ENCODE peak calls at places on chromosome 1, in ten cellular contexts. G is osteoblast, Z is adrenal gland, C is cardiac muscle cell, K is HL-60, W is left ventricle myocardium inferior, L is kidney, X is MM.1S, M is IMR-90, Q is Calu3. D is an unnamed sample.

GRCh38 chr1:201498621-201499020 is 8.3 kb downstream of the CSRP1 start:
- DNase-seq in G (no peak), Z (no peak), C (no peak), K (no peak), W (no peak), L (no peak), X (no peak), M (no peak), Q (no peak), D (no peak)

GRCh38 chr1:53992085-53992874 is 25.7 kb downstream of the LDLRAD1 start:
- DNase-seq in G (no peak), Z (peak), C (peak), K (no peak), W (no peak), L (no peak), X (no peak), M (no peak), Q (no peak), D (no peak)

GRCh38 chr1:177640687-177641086 is 329.2 kb downstream of the SEC16B start:
- DNase-seq in G (no peak), Z (no peak), C (no peak), K (no peak), W (no peak), L (no peak), X (no peak), M (no peak), Q (no peak), D (no peak)

GRCh38 chr1:154992721-154993571 is 440 bp upstream of the LENEP start:
- DNase-seq in G (peak), Z (no peak), C (no peak), K (no peak), W (no peak), L (peak), X (peak), M (peak), Q (peak), D (peak)

GRCh38 chr1:108045370-108045950 is 80.5 kb upstream of the VAV3 start:
- DNase-seq in G (no peak), Z (no peak), C (peak), K (no peak), W (no peak), L (no peak), X (no peak), M (no peak), Q (no peak), D (no peak)

GRCh38 chr1:10793129-10793651 is 3.3 kb downstream of the CASZ1 start:
- DNase-seq in G (peak), Z (no peak), C (no peak), K (no peak), W (no peak), L (no peak), X (no peak), M (no peak), Q (peak), D (no peak)

GRCh38 chr1:48000883-48001282 is 3.7 kb upstream of the TRABD2B start:
- DNase-seq in G (no peak), Z (peak), C (no peak), K (no peak), W (no peak), L (peak), X (no peak), M (no peak), Q (no peak), D (no peak)

GRCh38 chr1:245322673-245323072 is 167.9 kb downstream of the KIF26B start:
- DNase-seq in G (no peak), Z (no peak), C (no peak), K (no peak), W (no peak), L (no peak), X (no peak), M (no peak), Q (no peak), D (no peak)

GRCh38 chr1:231487019-231487418 is 41.5 kb upstream of the TSNAX start:
- DNase-seq in G (no peak), Z (no peak), C (no peak), K (no peak), W (no peak), L (no peak), X (no peak), M (peak), Q (no peak), D (no peak)

GRCh38 chr1:34175737-34176136 is 970 bp upstream of the C1orf94 start:
- DNase-seq in G (no peak), Z (no peak), C (no peak), K (no peak), W (no peak), L (no peak), X (no peak), M (no peak), Q (no peak), D (no peak)

GRCh38 chr1:34178072-34178471 is 1.4 kb downstream of the C1orf94 start:
- DNase-seq in G (no peak), Z (no peak), C (peak), K (no peak), W (no peak), L (no peak), X (no peak), M (no peak), Q (no peak), D (no peak)

DNA sequence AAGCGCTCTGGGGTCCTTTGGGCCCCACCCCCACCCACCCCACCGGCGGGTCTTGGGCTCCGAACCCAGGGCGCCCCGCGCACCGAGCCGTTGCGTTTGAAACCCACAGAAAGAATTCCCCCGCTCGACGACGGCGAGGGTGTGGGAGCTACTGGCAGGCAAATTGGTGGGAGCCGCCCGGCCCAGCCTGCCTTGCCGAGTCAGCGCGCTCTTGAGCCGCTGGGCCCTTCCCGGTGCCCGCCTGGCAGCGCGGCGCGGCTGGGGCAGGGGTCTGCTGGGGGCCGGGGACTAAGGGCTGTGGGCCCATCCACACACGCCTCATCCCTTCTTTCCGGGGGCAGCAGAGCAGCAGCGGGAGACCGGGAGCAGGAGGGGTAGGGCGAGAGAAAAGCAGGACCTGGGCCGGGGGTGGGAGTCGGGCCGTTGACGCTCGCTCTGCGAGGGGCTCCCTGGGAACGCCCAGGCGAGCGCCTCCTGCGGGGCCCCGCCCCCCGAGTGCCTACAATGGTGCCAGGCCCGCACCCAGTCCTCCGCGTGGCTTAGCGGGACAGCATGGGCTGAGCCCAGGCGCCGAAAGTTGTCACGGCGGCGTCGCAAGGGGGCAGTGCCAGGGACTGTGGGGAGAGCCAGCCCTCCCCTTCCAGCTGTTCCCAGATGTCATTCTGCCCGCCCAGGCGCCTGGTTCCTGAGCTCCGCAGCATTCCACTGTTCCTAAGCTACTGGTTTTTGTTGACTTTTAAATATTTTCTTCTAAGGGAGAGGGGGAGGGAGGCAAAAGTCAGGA is at the start of gene C1orf94:
- DNase-seq in G (no peak), Z (no peak), C (no peak), K (no peak), W (no peak), L (no peak), X (no peak), M (no peak), Q (no peak), D (no peak)
- TF ChIP-seq CTCF in G (no peak), Z (no peak), C (no peak), K (no peak), W (no peak), L (no peak), X (no peak), M (no peak), Q (no peak), D (no peak)

GRCh38 chr1:86753700-86754099 is 49.3 kb downstream of the SH3GLB1 start:
- DNase-seq in G (no peak), Z (no peak), C (peak), K (no peak), W (no peak), L (no peak), X (peak), M (peak), Q (no peak), D (no peak)
- TF ChIP-seq CTCF in G (no peak), Z (no peak), C (no peak), K (no peak), W (no peak), L (no peak), X (peak), M (no peak), Q (no peak), D (no peak)

GRCh38 chr1:109978761-109979488 is 5.6 kb upstream of the AHCYL1 start:
- DNase-seq in G (no peak), Z (peak), C (no peak), K (no peak), W (no peak), L (no peak), X (no peak), M (peak), Q (no peak), D (no peak)

GRCh38 chr1:109981128-109981379 is 3.5 kb upstream of the AHCYL1 start:
- DNase-seq in G (no peak), Z (no peak), C (no peak), K (no peak), W (no peak), L (no peak), X (no peak), M (no peak), Q (no peak), D (no peak)

GRCh38 chr1:109979489-109980091 is 5.0 kb upstream of the AHCYL1 start:
- DNase-seq in G (peak), Z (peak), C (no peak), K (no peak), W (no peak), L (no peak), X (no peak), M (peak), Q (no peak), D (peak)

GRCh38 chr1:109977657-109978378 is 6.7 kb upstream of the AHCYL1 start:
- DNase-seq in G (no peak), Z (no peak), C (no peak), K (no peak), W (peak), L (no peak), X (no peak), M (no peak), Q (no peak), D (peak)

GRCh38 chr1:109980324-109981127 is 4.0 kb upstream of the AHCYL1 start:
- DNase-seq in G (no peak), Z (no peak), C (peak), K (peak), W (no peak), L (no peak), X (no peak), M (no peak), Q (peak), D (no peak)
- TF ChIP-seq CTCF in G (peak), Z (peak), C (peak), K (no peak), W (peak), L (peak), X (peak), M (peak), Q (peak), D (peak)

DNA sequence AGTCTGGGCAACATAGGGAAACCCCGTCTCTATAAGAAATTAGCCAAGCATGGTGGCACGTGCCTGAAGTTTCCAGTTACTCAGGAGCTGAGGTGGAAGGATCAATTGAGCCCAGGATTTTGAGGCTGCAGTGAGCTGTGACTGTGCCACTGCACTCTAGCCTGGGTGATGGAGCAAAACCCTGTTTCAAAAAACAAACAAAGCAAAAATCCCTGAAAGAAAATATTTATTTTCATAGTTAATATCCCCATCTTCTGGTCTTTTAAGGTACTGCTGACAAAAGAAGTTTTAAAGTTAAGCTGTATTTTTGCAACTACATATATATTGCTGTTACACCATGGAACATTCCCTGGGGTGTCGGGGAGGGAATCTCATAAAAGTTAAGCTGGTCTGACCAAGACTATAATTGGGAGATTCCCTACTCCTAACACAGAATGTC is 26.0 kb downstream of the VAMP4 start:
- DNase-seq in G (no peak), Z (no peak), C (peak), K (no peak), W (no peak), L (no peak), X (peak), M (peak), Q (no peak), D (no peak)
- TF ChIP-seq CTCF in G (peak), Z (peak), C (peak), K (no peak), W (peak), L (no peak), X (peak), M (peak), Q (peak), D (peak)

GRCh38 chr1:182450087-182450486 is at the start of gene RGSL1:
- DNase-seq in G (no peak), Z (no peak), C (no peak), K (no peak), W (no peak), L (no peak), X (no peak), M (no peak), Q (no peak), D (no peak)
- TF ChIP-seq CTCF in G (no peak), Z (no peak), C (no peak), K (no peak), W (no peak), L (no peak), X (no peak), M (no peak), Q (no peak), D (no peak)

D was measured in tibial artery.